ENCODE peak calls at places on chromosome 17, in six cellular contexts. P is colonic mucosa, N is fibroblast of lung, V is mesenchymal stem cell, J is lung, C is ascending aorta. D is an unnamed sample. For H3K4me1, the result is how much of the 10 kb centered on the place peaks cover.

GRCh38 chr17:36993227-36993626 is 44.5 kb downstream of the AATF start:
- DNase-seq in P (no peak), N (no peak), V (no peak), J (no peak), C (no peak), D (no peak)

GRCh38 chr17:37756060-37756459 is 11.2 kb upstream of the HNF1B start:
- DNase-seq in P (no peak), N (peak), V (no peak), J (no peak), C (no peak), D (no peak)

GRCh38 chr17:2837147-2837561 is 40.9 kb downstream of the RAP1GAP2 start:
- DNase-seq in P (no peak), N (no peak), V (no peak), J (no peak), C (no peak), D (peak)

GRCh38 chr17:60971515-60972369 is 294.1 kb downstream of the BCAS3 start:
- DNase-seq in P (peak), N (peak), V (peak), J (no peak), C (no peak), D (peak)

GRCh38 chr17:43467981-43468541 is 15.7 kb upstream of the DHX8 start:
- DNase-seq in P (no peak), N (peak), V (peak), J (no peak), C (no peak), D (no peak)

GRCh38 chr17:29855686-29856085 is 74.3 kb downstream of the SSH2 start:
- DNase-seq in P (no peak), N (peak), V (peak), J (no peak), C (no peak), D (no peak)

GRCh38 chr17:50565559-50566350 is 5.2 kb downstream of the CACNA1G start:
- DNase-seq in P (no peak), N (no peak), V (peak), J (no peak), C (no peak), D (no peak)

GRCh38 chr17:43839670-43840101 is 6.7 kb upstream of the MPP3 start:
- DNase-seq in P (peak), N (no peak), V (no peak), J (no peak), C (no peak), D (no peak)

GRCh38 chr17:66459811-66460270 is 157.4 kb downstream of the PRKCA start:
- DNase-seq in P (no peak), N (peak), V (peak), J (peak), C (peak), D (no peak)

GRCh38 chr17:41324180-41325075 is 8.9 kb upstream of the KRTAP17-1 start:
- DNase-seq in P (no peak), N (no peak), V (no peak), J (no peak), C (no peak), D (no peak)

GRCh38 chr17:3033248-3033640 is 30.2 kb downstream of the OR1D5 start:
- DNase-seq in P (no peak), N (no peak), V (no peak), J (no peak), C (no peak), D (no peak)

GRCh38 chr17:9865585-9865984 is 39.5 kb downstream of the RCVRN start:
- DNase-seq in P (no peak), N (no peak), V (peak), J (no peak), C (peak), D (no peak)

GRCh38 chr17:60248618-60249516 is 99.1 kb downstream of the CA4 start:
- DNase-seq in P (no peak), N (peak), V (peak), J (no peak), C (no peak), D (no peak)

GRCh38 chr17:66737524-66737923 is 97.4 kb upstream of the CACNG5 start:
- DNase-seq in P (no peak), N (peak), V (peak), J (no peak), C (no peak), D (no peak)

GRCh38 chr17:55093358-55093757 is 124.8 kb downstream of the STXBP4 start:
- DNase-seq in P (no peak), N (no peak), V (no peak), J (no peak), C (no peak), D (no peak)

GRCh38 chr17:28796062-28796461 is 46.5 kb downstream of the FAM222B start:
- DNase-seq in P (no peak), N (no peak), V (no peak), J (no peak), C (no peak), D (no peak)

GRCh38 chr17:33039874-33040273 is 48.2 kb downstream of the SPACA3 start:
- DNase-seq in P (peak), N (peak), V (peak), J (no peak), C (no peak), D (no peak)

GRCh38 chr17:14448816-14449215 is 147.9 kb downstream of the HS3ST3B1 start:
- DNase-seq in P (no peak), N (no peak), V (peak), J (no peak), C (no peak), D (no peak)

GRCh38 chr17:74758846-74759163 is 10.4 kb downstream of the NHERF1 start:
- DNase-seq in P (no peak), N (no peak), V (no peak), J (no peak), C (no peak), D (no peak)

GRCh38 chr17:61852857-61853256 is 10.5 kb downstream of the BRIP1 start:
- DNase-seq in P (no peak), N (no peak), V (no peak), J (no peak), C (no peak), D (no peak)

GRCh38 chr17:31392002-31392855 is 754 bp downstream of the RAB11FIP4 start:
- DNase-seq in P (no peak), N (no peak), V (no peak), J (no peak), C (no peak), D (no peak)

GRCh38 chr17:66200685-66201092 is 8.8 kb upstream of the CEP112 start:
- DNase-seq in P (peak), N (peak), V (peak), J (peak), C (no peak), D (peak)

GRCh38 chr17:1714980-1715802 is 5.0 kb upstream of the TLCD2 start:
- DNase-seq in P (peak), N (peak), V (peak), J (peak), C (peak), D (peak)

GRCh38 chr17:61002316-61002736 is 324.7 kb downstream of the BCAS3 start:
- DNase-seq in P (no peak), N (peak), V (peak), J (no peak), C (no peak), D (peak)

GRCh38 chr17:73228748-73229236 is 32.9 kb downstream of the CPSF4L start:
- DNase-seq in P (peak), N (peak), V (peak), J (peak), C (peak), D (no peak)

GRCh38 chr17:50361561-50362480 is 11.2 kb downstream of the MRPL27 start:
- DNase-seq in P (peak), N (peak), V (peak), J (peak), C (no peak), D (peak)

GRCh38 chr17:49407981-49408501 is 6.6 kb downstream of the PHB1 start:
- DNase-seq in P (peak), N (peak), V (peak), J (peak), C (no peak), D (peak)

GRCh38 chr17:15944720-15945492 is at the start of gene ADORA2B:
- DNase-seq in P (peak), N (peak), V (peak), J (peak), C (no peak), D (peak)

GRCh38 chr17:79977711-79978544 is 57.7 kb downstream of the TBC1D16 start:
- DNase-seq in P (no peak), N (peak), V (no peak), J (no peak), C (no peak), D (no peak)

GRCh38 chr17:49260011-49260921 is 29.7 kb upstream of the PHOSPHO1 start:
- DNase-seq in P (peak), N (peak), V (peak), J (peak), C (peak), D (peak)

GRCh38 chr17:82611140-82612058 is 36.8 kb downstream of the WDR45B start:
- DNase-seq in P (no peak), N (peak), V (peak), J (no peak), C (no peak), D (no peak)

GRCh38 chr17:60151355-60151754 is 1.6 kb downstream of the CA4 start:
- DNase-seq in P (no peak), N (no peak), V (no peak), J (no peak), C (no peak), D (no peak)

GRCh38 chr17:20262116-20262977 is 205.0 kb downstream of the LGALS9B start:
- DNase-seq in P (no peak), N (peak), V (no peak), J (no peak), C (no peak), D (no peak)

GRCh38 chr17:30210366-30210765 is 25.1 kb downstream of the SLC6A4 start:
- DNase-seq in P (no peak), N (no peak), V (no peak), J (no peak), C (no peak), D (no peak)

GRCh38 chr17:73118139-73118538 is 25.7 kb upstream of the SLC39A11 start:
- DNase-seq in P (no peak), N (no peak), V (no peak), J (no peak), C (no peak), D (no peak)

GRCh38 chr17:61731330-61731729 is 132.0 kb downstream of the BRIP1 start:
- DNase-seq in P (no peak), N (peak), V (no peak), J (no peak), C (no peak), D (no peak)

GRCh38 chr17:73798111-73798748 is 154.0 kb upstream of the SDK2 start:
- DNase-seq in P (peak), N (peak), V (peak), J (no peak), C (peak), D (no peak)

GRCh38 chr17:66950886-66951604 is 13.5 kb upstream of the CACNG4 start:
- DNase-seq in P (no peak), N (no peak), V (no peak), J (no peak), C (no peak), D (no peak)

GRCh38 chr17:63405020-63405419 is 41.1 kb downstream of the CYB561 start:
- DNase-seq in P (no peak), N (no peak), V (no peak), J (no peak), C (no peak), D (no peak)

DNA sequence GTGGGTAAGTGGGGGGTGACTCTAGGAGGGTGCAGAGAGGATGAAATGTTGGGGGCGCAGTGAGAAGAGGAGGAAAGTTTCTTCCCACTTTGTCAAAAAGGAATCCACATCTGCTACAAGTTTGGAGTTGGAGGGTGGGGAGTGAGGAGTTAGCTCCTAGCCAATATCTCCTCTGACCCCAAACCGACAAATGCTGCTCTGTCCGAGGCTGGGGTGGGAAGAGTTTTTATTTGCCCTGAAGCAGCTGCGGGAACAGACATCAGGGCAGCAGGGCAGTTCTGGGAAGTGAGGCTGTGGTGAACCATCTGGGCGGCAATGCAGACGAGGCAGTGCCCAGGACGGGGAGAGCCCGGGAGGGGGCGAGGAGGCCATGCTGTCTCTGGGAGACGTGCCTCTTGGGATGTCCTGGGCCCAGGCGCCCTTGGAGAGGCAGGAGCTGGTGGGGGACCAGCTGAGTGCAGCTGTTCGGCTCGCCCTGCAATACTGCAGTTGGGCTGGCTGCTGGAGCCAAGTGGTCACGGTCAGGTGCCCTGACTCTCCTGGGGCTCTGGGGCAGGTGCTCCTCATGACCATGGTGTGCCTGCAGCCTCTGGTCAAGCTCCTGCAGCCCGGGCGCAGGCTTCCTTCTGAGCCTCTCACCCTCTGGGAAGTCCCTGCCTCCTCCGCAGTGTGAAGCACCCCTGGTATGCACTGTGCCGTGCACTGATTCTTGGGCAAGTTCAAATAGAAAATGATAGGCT is 6.4 kb upstream of the SOCS3 start:
- DNase-seq in P (no peak), N (no peak), V (peak), J (no peak), C (no peak), D (no peak)
- H3K4me1 ChIP-seq in P (under half), N (under half), V (under half), J (under half), C (under half), D (under half)

DNA sequence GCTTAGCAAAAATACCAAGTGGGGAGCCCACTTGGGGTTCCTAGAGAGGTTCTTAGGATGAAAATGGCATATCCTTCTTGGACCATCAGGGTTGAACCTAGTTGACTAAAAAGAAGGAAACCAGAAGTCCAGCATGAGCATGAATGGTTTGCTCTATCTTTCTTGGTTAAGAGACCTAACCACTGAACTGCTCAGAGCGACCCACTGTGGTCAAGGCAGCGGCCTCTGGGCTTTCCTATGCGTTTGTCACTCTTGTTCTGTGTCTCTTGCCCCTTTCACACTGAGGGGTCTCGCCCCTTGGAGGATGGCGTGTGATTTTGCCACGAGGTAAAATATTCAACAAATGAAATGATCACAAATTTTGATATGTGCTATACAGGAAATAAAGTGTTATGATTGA is 526 bp upstream of the BORCS6 start:
- DNase-seq in P (no peak), N (no peak), V (no peak), J (no peak), C (no peak), D (no peak)
- H3K27ac ChIP-seq in P (peak), N (peak), V (peak), J (peak), C (peak), D (peak)

DNA sequence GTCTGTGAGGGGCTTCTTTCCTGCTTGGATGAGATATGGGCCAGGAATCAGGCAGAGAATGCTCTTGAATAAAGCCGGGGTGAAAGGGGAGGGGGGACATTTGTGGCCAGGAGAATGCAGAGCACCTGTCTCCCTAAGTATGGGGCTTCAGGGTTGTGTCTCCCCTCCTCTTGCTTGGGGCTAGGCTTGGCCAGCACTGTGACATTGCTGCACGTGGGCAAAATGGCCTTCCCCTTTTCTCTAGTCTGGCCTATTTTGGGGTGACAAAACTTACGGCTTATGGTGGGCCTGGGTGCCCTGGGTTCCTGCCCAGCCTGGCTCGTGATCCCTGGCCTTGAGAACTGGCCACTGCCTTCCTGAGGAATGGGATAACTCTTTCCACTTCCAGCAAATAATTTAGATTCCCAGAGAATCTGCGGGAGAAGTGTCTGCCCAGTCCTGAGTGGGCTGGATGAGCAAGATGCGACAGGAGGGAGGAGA is 5.6 kb downstream of the NFE2L1 start:
- DNase-seq in P (no peak), N (no peak), V (no peak), J (no peak), C (no peak), D (no peak)
- H3K4me1 ChIP-seq in P (half or more), N (under half), V (half or more), J (under half), C (under half), D (under half)

DNA sequence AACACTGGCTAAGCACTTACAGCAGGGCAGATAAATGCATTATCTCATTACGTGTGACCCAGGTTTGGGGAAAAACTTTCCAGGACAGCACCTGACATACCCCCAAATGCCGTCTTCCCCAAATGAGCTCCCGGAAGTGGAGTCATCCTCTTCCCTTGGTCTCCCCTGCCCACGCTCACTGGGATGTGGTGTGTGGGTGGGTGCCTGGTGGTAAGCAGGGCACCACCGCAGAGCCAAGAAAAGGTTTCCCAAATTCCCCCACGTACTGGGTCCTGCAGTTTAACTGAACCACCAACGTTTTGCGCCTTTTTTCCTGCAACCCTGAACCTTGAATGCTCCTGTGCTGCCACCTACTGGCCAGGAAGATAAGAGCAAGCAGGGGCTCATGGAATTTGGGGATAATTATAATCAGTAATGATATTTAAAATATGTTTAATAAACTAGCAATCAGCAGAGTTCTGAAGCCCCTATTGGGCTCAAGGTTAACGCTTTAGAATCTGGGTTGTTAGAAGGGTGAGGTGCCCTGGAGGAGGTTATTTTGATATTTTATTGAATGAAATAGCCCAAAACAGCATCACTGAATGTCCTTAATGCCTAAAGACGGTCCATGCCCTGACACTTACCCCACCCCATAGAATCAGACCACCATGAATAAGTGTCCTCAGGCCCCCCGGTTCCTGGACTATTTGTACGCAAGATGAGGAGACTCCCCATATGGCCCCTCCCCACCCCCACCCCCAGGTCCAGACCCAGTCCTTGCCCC is 8.0 kb downstream of the SPPL2C start:
- DNase-seq in P (peak), N (peak), V (peak), J (peak), C (peak), D (peak)
- H3K27ac ChIP-seq in P (no peak), N (no peak), V (no peak), J (no peak), C (no peak), D (no peak)

DNA sequence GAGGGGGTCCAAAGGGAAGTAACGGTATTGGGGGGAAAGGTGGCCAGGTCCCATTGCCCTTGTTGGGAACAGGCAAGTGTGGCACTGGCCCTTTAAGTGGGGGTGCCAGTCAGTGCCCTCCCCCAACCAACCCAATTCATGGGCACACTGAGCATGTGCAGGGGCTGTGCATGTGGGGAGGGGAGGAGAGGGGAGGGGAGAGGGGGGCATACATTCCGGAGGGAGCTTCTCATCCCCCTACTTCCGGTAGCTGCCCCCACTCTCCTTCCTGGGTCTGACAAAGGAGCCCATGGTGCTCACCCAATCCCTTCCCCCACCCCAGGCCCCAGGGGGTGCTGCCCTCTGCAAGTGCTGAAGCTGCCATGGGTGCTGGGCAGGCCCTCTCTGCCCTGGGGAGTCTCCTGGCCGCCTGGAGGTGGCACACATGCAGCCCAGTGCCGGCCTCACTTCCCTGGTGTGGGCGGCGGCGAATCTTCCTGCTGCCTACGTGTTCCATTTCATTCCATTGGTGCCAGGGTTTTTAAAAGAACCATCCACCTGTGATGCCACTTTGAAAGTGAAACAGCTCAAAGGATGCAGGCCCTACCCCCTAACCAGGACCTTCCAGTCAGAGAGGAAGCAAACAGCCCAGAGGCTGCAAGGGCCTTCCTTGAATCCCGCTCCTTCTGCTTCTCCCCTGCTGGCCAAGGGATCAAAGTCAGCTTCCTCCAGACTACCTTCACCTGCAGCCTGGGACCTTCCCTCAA is 11.0 kb downstream of the HEXIM2 start:
- DNase-seq in P (peak), N (peak), V (peak), J (peak), C (peak), D (peak)
- H3K4me1 ChIP-seq in P (under half), N (under half), V (under half), J (under half), C (under half), D (under half)

D was measured in CD8-positive, alpha-beta memory T cell.